ENCODE peak calls at places on chromosome 16, in eight cellular contexts. J is GM23338, K is HCT116, N is K562, X is H1, G is HepG2, M is endothelial cell of umbilical vein, I is GM12878. A is an unnamed sample.

GRCh38 chr16:53910990-53911389 is 207.0 kb downstream of the FTO start:
- DNase-seq in G (no peak), I (no peak), J (no peak), N (no peak), X (no peak), K (no peak), M (no peak), A (no peak)

GRCh38 chr16:52451971-52452421 is 94.9 kb downstream of the TOX3 start:
- DNase-seq in M (no peak), K (no peak), I (no peak), J (no peak), G (peak; percentile 94), X (no peak), N (no peak), A (no peak)

GRCh38 chr16:380837-381787 is 666 bp downstream of the PGAP6 start:
- DNase-seq in J (peak; percentile 59), G (no peak), N (peak; percentile 46), X (peak; percentile 66), K (no peak), M (no peak), I (no peak), A (no peak)

GRCh38 chr16:67017451-67017750 is 11.5 kb upstream of the CBFB start:
- DNase-seq in I (no peak), X (no peak), M (no peak), G (no peak), K (no peak), N (no peak), J (no peak), A (no peak)

GRCh38 chr16:67563708-67564468 is 1.6 kb downstream of the CTCF start:
- DNase-seq in X (no peak), I (no peak), N (peak; percentile 48), M (peak; percentile 60), J (peak; percentile 48), G (peak; percentile 58), K (no peak), A (no peak)

GRCh38 chr16:75256059-75256870 is 4.8 kb upstream of the BCAR1 start:
- DNase-seq in G (peak; percentile 88), K (no peak), N (peak; percentile 71), X (no peak), M (peak; percentile 54), I (no peak), J (peak; percentile 67), A (no peak)

GRCh38 chr16:83098536-83098935 is 471.8 kb downstream of the CDH13 start:
- DNase-seq in N (no peak), K (no peak), I (no peak), G (no peak), M (no peak), X (no peak), J (no peak), A (no peak)

GRCh38 chr16:4410335-4411075 is 5.9 kb downstream of the CORO7 start:
- DNase-seq in J (no peak), G (no peak), M (peak; percentile 67), X (no peak), N (no peak), K (no peak), I (no peak), A (no peak)

GRCh38 chr16:31709181-31709580 is 164.4 kb upstream of the ZNF267 start:
- DNase-seq in N (no peak), I (no peak), G (no peak), J (no peak), K (no peak), M (no peak), X (no peak), A (no peak)

GRCh38 chr16:81709369-81709900 is 69.7 kb upstream of the PLCG2 start:
- DNase-seq in N (no peak), M (no peak), I (no peak), J (no peak), X (no peak), G (no peak), K (no peak), A (no peak)

GRCh38 chr16:85810097-85810741 is 10.7 kb downstream of the COX4I1 start:
- DNase-seq in M (no peak), G (no peak), N (no peak), I (no peak), K (no peak), J (no peak), X (no peak), A (no peak)

GRCh38 chr16:27189335-27189972 is 13.9 kb upstream of the KDM8 start:
- DNase-seq in N (no peak), X (peak; percentile 52), K (no peak), G (no peak), M (no peak), I (no peak), J (peak; percentile 20), A (no peak)

GRCh38 chr16:54456291-54456690 is 169.7 kb upstream of the IRX3 start:
- DNase-seq in X (no peak), G (no peak), J (no peak), I (no peak), N (no peak), M (no peak), K (no peak), A (no peak)

DNA sequence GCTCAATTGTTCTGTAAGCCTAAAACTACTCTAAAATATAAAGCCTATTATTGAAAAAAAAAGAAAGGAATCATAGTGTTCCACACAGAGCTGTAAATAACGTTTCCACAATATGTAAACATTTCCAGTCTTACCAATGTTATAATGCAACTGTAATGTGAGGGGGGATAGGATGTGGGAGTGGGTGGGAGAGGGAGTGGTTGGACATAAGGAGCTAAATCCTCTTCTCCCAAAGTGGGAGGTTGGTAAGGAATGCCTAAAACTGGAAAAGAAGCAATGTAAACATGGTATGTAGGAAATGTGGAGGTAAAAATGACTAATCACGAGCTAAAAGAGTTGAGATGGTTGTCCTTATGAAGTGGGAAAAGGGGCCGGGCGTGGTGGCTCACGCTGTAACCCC is 17.6 kb upstream of the SBK1 start:
- DNase-seq in I (no peak), X (no peak), J (no peak), K (no peak), N (no peak), M (no peak), G (no peak), A (no peak)
- TF ChIP-seq POLR2AphosphoS5 in I (no peak), X (no peak), J (no peak), K (no peak), N (no peak), M (no peak), G (no peak), A (no peak)

GRCh38 chr16:73032548-73033270 is 15.2 kb downstream of the ZFHX3 start:
- DNase-seq in I (peak; percentile 53), K (no peak), M (no peak), G (no peak), J (peak; percentile 92), N (no peak), X (peak; percentile 74), A (no peak)
- TF ChIP-seq EZH2 in I (no peak), K (no peak), M (no peak), G (no peak), J (no peak), N (no peak), X (no peak), A (no peak)

GRCh38 chr16:89374393-89374948 is 115.9 kb downstream of the ANKRD11 start:
- DNase-seq in G (no peak), K (no peak), I (no peak), N (no peak), X (no peak), J (peak; percentile 79), M (no peak), A (no peak)
- H3K4me3 ChIP-seq in G (no peak overlapping the region), K (no peak overlapping the region), I (peak overlapping the region; percentile 19), N (no peak overlapping the region), X (no peak overlapping the region), J (no peak overlapping the region), M (no peak overlapping the region), A (no peak overlapping the region)

DNA sequence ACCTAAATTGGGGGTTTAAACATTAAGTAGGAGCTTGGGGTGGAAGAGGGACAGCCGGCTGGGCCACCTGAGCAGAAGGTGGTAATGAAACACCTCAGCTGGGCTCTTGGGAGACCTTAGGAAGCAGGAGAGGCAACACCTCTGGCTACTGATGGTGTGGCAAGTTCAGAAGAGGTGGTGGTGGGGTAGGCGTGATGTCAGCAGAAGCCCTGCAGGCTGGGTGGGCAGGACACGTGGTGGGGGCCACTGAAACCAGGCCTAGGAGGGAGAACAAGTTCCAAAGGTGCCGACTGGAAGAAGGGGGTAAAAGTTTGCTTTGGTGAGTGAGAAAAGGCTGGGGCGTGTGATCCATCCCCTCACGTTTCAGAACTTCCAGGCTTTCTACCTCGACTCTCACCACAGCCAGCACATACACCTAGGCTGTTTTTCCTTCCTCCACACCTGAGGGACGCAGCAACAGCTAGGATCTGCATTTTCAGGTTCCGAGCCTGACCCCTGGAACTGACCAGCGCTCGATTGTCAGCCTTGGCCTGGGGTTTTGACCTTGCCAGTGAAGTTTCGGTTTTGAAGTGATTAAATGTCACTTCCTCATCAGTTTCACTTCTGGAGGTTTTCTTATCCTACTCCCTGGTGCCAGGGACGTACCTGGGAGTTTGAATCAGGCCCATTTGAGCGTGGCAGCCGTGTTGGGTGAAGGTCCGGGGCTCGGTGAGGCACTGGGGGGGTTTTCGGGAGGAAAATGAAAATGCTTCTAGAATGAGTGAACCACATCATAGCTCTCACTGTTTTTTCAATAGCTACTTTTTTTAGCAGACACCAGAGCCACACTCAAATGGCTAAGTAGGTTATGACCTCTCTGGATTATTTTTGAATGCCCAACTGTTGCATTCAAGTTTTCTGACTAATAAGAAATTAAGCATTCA is 10.0 kb downstream of the SNN start:
- DNase-seq in N (no peak), X (no peak), I (peak; percentile 61), J (no peak), G (no peak), K (no peak), M (no peak), A (no peak)
- TF ChIP-seq POLR2AphosphoS5 in N (no peak), X (no peak), I (peak; percentile 60), J (no peak), G (no peak), K (no peak), M (no peak), A (no peak)